ENCODE peak calls at places on chromosome 15, in nine cellular contexts. W is hepatocyte; H is CD8-positive, alpha-beta T cell; M is GM23248; S is transverse colon; I is IMR-90; T is PC-9; Z is right lobe of liver; A is SK-N-SH. B is an unnamed sample. For H3K27me3, the result is how much of the 10 kb centered on the place peaks cover.

GRCh38 chr15:69609176-69609575 is 156.6 kb downstream of the RPLP1 start:
- DNase-seq in S (no peak), I (peak), A (no peak), H (no peak), T (peak), M (peak), Z (no peak), W (no peak), B (no peak)

GRCh38 chr15:67805871-67806538 is 19.3 kb upstream of the SKOR1 start:
- DNase-seq in H (no peak), M (no peak), Z (no peak), T (no peak), I (no peak), W (no peak), A (no peak), S (no peak), B (no peak)

GRCh38 chr15:29220852-29221251 is 48.8 kb downstream of the NSMCE3 start:
- DNase-seq in S (no peak), H (no peak), M (no peak), W (no peak), I (no peak), Z (no peak), T (no peak), A (no peak), B (no peak)

GRCh38 chr15:77012117-77012712 is 17.3 kb downstream of the PSTPIP1 start:
- DNase-seq in A (no peak), T (no peak), M (no peak), Z (no peak), I (no peak), S (no peak), H (no peak), W (no peak), B (no peak)

GRCh38 chr15:82890338-82891024 is 62.0 kb downstream of the HOMER2 start:
- DNase-seq in H (no peak), Z (no peak), M (peak), S (no peak), W (no peak), T (no peak), A (peak), I (peak), B (no peak)

GRCh38 chr15:76340802-76341365 is 4.3 kb downstream of the ISL2 start:
- DNase-seq in I (no peak), H (peak), S (peak), A (no peak), T (no peak), Z (no peak), W (peak), M (peak), B (no peak)

GRCh38 chr15:71392821-71393220 is 277.6 kb downstream of the THSD4 start:
- DNase-seq in H (no peak), W (no peak), T (no peak), A (no peak), S (no peak), I (no peak), Z (no peak), M (no peak), B (no peak)

GRCh38 chr15:41559239-41559488 is 152 bp downstream of the TYRO3 start:
- DNase-seq in Z (no peak), I (no peak), A (no peak), S (no peak), W (no peak), H (no peak), M (no peak), T (no peak), B (no peak)

GRCh38 chr15:28915041-28915810 is 29.5 kb downstream of the APBA2 start:
- DNase-seq in T (no peak), A (no peak), H (no peak), Z (no peak), S (no peak), I (no peak), W (no peak), M (no peak), B (no peak)

GRCh38 chr15:85609492-85609891 is 185.2 kb downstream of the KLHL25 start:
- DNase-seq in M (no peak), T (no peak), A (no peak), Z (no peak), W (no peak), I (no peak), S (no peak), H (no peak), B (peak)

GRCh38 chr15:39625856-39626255 is 45.0 kb downstream of the THBS1 start:
- DNase-seq in Z (no peak), A (no peak), S (no peak), T (no peak), H (no peak), I (peak), M (peak), W (no peak), B (peak)

GRCh38 chr15:77519540-77519939 is 98.9 kb downstream of the HMG20A start:
- DNase-seq in I (peak), M (no peak), T (no peak), A (no peak), H (no peak), Z (no peak), W (no peak), S (no peak), B (no peak)

GRCh38 chr15:77187751-77188464 is 117.0 kb upstream of the TSPAN3 start:
- DNase-seq in M (peak), S (peak), I (peak), H (no peak), T (no peak), Z (no peak), A (no peak), W (no peak), B (peak)

GRCh38 chr15:70299931-70300858 is 202.5 kb upstream of the TLE3 start:
- DNase-seq in I (no peak), M (no peak), T (no peak), A (no peak), Z (no peak), W (peak), H (peak), S (peak), B (no peak)

GRCh38 chr15:74242296-74242929 is 6.3 kb downstream of the CCDC33 start:
- DNase-seq in I (peak), Z (no peak), M (peak), T (peak), S (no peak), H (no peak), A (peak), W (peak), B (no peak)

GRCh38 chr15:47337836-47338235 is 379.5 kb upstream of the SEMA6D start:
- DNase-seq in T (no peak), I (no peak), H (no peak), S (no peak), Z (no peak), M (no peak), W (no peak), A (no peak), B (no peak)

GRCh38 chr15:66006986-66007385 is 137.7 kb downstream of the RAB11A start:
- DNase-seq in M (peak), H (no peak), I (no peak), A (no peak), W (no peak), T (peak), Z (no peak), S (no peak), B (peak)

GRCh38 chr15:72970965-72971746 is 81.1 kb upstream of the NEO1 start:
- DNase-seq in W (no peak), Z (no peak), H (no peak), S (no peak), M (peak), T (no peak), I (peak), A (no peak), B (peak)

GRCh38 chr15:69685524-69686452 is 233.2 kb downstream of the RPLP1 start:
- DNase-seq in A (no peak), S (peak), M (no peak), I (no peak), T (no peak), H (no peak), W (no peak), Z (no peak), B (peak)

GRCh38 chr15:81037952-81038743 is 37.4 kb downstream of the TLNRD1 start:
- DNase-seq in I (no peak), H (no peak), M (no peak), T (no peak), W (no peak), Z (peak), S (no peak), A (no peak), B (no peak)

GRCh38 chr15:74781673-74782595 is at the start of gene CSK:
- DNase-seq in M (peak), H (peak), W (peak), A (peak), I (peak), T (no peak), Z (peak), S (peak), B (no peak)

GRCh38 chr15:35055416-35056105 is 29.5 kb downstream of the NANOGP8 start:
- DNase-seq in H (no peak), Z (no peak), W (no peak), A (no peak), S (no peak), M (no peak), T (no peak), I (no peak), B (no peak)

GRCh38 chr15:62503451-62503850 is 338.4 kb upstream of the C2CD4B start:
- DNase-seq in S (no peak), T (no peak), I (no peak), M (peak), A (no peak), H (no peak), Z (no peak), W (peak), B (no peak)

GRCh38 chr15:60004019-60004845 is at the start of gene FOXB1:
- DNase-seq in M (no peak), W (peak), H (no peak), I (no peak), T (no peak), A (peak), S (no peak), Z (no peak), B (no peak)
- H3K27me3 ChIP-seq in M (half or more), W (half or more), H (half or more), I (half or more), T (under half), A (half or more), S (half or more), Z (under half), B (half or more)

GRCh38 chr15:90038639-90039095 is 37.5 kb downstream of the ZNF710 start:
- DNase-seq in A (no peak), T (peak), I (no peak), H (no peak), S (no peak), Z (peak), W (no peak), M (no peak), B (peak)
- H3K27me3 ChIP-seq in A (under half), T (under half), I (under half), H (under half), S (under half), Z (under half), W (under half), M (under half), B (under half)

GRCh38 chr15:34039506-34040123 is 611 bp upstream of the AVEN start:
- DNase-seq in S (no peak), A (peak), H (no peak), M (peak), Z (no peak), W (no peak), I (peak), T (no peak), B (peak)
- H3K27me3 ChIP-seq in S (under half), A (under half), H (under half), M (under half), Z (under half), W (under half), I (under half), T (under half), B (under half)

GRCh38 chr15:60324706-60325438 is 72.9 kb downstream of the ANXA2 start:
- DNase-seq in W (no peak), S (no peak), A (no peak), H (no peak), Z (no peak), T (no peak), M (peak), I (no peak), B (no peak)

GRCh38 chr15:60325905-60326304 is 71.9 kb downstream of the ANXA2 start:
- DNase-seq in Z (no peak), H (no peak), A (no peak), T (no peak), M (no peak), I (no peak), W (no peak), S (no peak), B (no peak)

GRCh38 chr15:60326824-60327654 is 70.7 kb downstream of the ANXA2 start:
- DNase-seq in H (no peak), I (peak), M (peak), Z (no peak), T (peak), S (no peak), A (peak), W (peak), B (peak)

GRCh38 chr15:60328852-60329443 is 68.8 kb downstream of the ANXA2 start:
- DNase-seq in M (peak), I (peak), W (peak), Z (no peak), T (no peak), S (no peak), A (peak), H (peak), B (no peak)

DNA sequence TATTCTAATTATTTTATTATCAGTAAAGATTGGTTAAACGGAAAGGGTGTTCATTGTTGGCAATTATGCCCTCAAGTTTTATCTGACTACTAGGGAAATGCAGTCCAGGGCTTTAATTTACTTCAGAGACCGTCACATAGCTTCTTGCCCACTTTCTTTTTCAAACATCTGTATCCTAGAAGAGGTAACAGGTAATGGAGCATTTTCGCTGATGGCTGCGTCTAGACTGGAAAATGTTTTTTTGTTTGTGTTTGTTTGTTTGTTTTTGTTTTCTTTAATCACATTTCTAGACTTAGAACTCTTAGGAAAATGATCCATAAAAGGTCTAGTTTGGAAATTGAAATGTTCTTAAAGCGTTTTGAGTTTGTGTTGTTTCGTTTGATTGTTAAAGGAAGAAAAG is 71.4 kb downstream of the ANXA2 start:
- DNase-seq in I (no peak), W (no peak), Z (no peak), H (no peak), M (no peak), T (no peak), A (no peak), S (no peak), B (no peak)
- H3K27me3 ChIP-seq in I (under half), W (under half), Z (under half), H (under half), M (under half), T (under half), A (under half), S (half or more), B (under half)

GRCh38 chr15:91102546-91103330 is 2.7 kb downstream of the SV2B start:
- DNase-seq in M (no peak), Z (no peak), S (no peak), W (no peak), A (no peak), I (no peak), H (no peak), T (no peak), B (no peak)
- H3K27me3 ChIP-seq in M (under half), Z (under half), S (half or more), W (half or more), A (under half), I (under half), H (under half), T (half or more), B (under half)

GRCh38 chr15:63510548-63510940 is 6.2 kb downstream of the USP3 start:
- DNase-seq in S (no peak), W (no peak), I (no peak), H (no peak), M (no peak), A (no peak), Z (no peak), T (no peak), B (no peak)
- H3K27me3 ChIP-seq in S (under half), W (under half), I (under half), H (under half), M (under half), A (under half), Z (under half), T (under half), B (under half)

B was measured in bronchial epithelial cell.